ENCODE peak calls at places on chromosomes 5 and 9, in five cellular contexts. N is iris pigment epithelial cell; M is activated T-cell treated with anti-CD3 and anti-CD28 coated beads, Interleukin-2, amount 50 U/mL, for 72 hours; F is EL; C is left cardiac atrium. G is an unnamed sample.

GRCh38 chr9:36870960-36871359 is 163.1 kb downstream of the PAX5 start:
- DNase-seq in N (no peak), M (no peak), F (no peak), C (no peak), G (no peak)

GRCh38 chr5:132428811-132429440 is 59.4 kb downstream of the SLC22A5 start:
- DNase-seq in N (peak), M (no peak), F (peak), C (no peak), G (no peak)

GRCh38 chr5:6837519-6838110 is 124.4 kb downstream of the TENT4A start:
- DNase-seq in N (no peak), M (peak), F (peak), C (no peak), G (no peak)

GRCh38 chr9:73807956-73808355 is 656.3 kb downstream of the ANXA1 start:
- DNase-seq in N (peak), M (no peak), F (no peak), C (no peak), G (no peak)

GRCh38 chr5:154117050-154117449 is 73.5 kb upstream of the GALNT10 start:
- DNase-seq in N (no peak), M (no peak), F (no peak), C (no peak), G (no peak)

GRCh38 chr9:111983484-111983908 is 86.9 kb downstream of the UGCG start:
- DNase-seq in N (no peak), M (no peak), F (no peak), C (no peak), G (no peak)

GRCh38 chr5:1139366-1139765 is 27.5 kb upstream of the SLC12A7 start:
- DNase-seq in N (no peak), M (no peak), F (no peak), C (no peak), G (peak)

GRCh38 chr5:135398855-135399837 is at the start of gene MACROH2A1:
- DNase-seq in N (peak), M (peak), F (peak), C (peak), G (peak)

GRCh38 chr5:40480392-40480791 is 199.3 kb upstream of the PTGER4 start:
- DNase-seq in N (no peak), M (peak), F (peak), C (no peak), G (no peak)

GRCh38 chr5:77847814-77848290 is 71.7 kb upstream of the TBCA start:
- DNase-seq in N (no peak), M (no peak), F (no peak), C (no peak), G (no peak)

GRCh38 chr9:36192196-36192595 is 1.5 kb downstream of the CLTA start:
- DNase-seq in N (no peak), M (no peak), F (no peak), C (no peak), G (no peak)

GRCh38 chr9:94591876-94592275 is 1.7 kb downstream of the FBP2 start:
- DNase-seq in N (no peak), M (no peak), F (no peak), C (no peak), G (no peak)

GRCh38 chr5:155040984-155041383 is 27.4 kb downstream of the KIF4B start:
- DNase-seq in N (peak), M (no peak), F (no peak), C (no peak), G (no peak)

GRCh38 chr9:128633601-128634000 is 23.0 kb downstream of the DYNC2I2 start:
- DNase-seq in N (no peak), M (no peak), F (no peak), C (peak), G (no peak)

GRCh38 chr5:14213813-14214585 is 70.9 kb downstream of the TRIO start:
- DNase-seq in N (no peak), M (no peak), F (no peak), C (no peak), G (no peak)

GRCh38 chr5:14208071-14209021 is 65.2 kb downstream of the TRIO start:
- DNase-seq in N (peak), M (no peak), F (peak), C (no peak), G (no peak)

GRCh38 chr5:76175051-76175666 is 92.0 kb downstream of the SV2C start:
- DNase-seq in N (peak), M (peak), F (peak), C (peak), G (no peak)

GRCh38 chr5:132812949-132813598 is at the start of gene SOWAHA:
- DNase-seq in N (no peak), M (peak), F (no peak), C (no peak), G (no peak)

GRCh38 chr9:122991370-122991830 is 42.1 kb upstream of the GPR21 start:
- DNase-seq in N (peak), M (peak), F (peak), C (peak), G (no peak)

GRCh38 chr9:125549465-125550215 is 157.4 kb downstream of the MAPKAP1 start:
- DNase-seq in N (no peak), M (no peak), F (no peak), C (peak), G (no peak)

GRCh38 chr5:135834639-135835529 is at the start of gene SLC25A48:
- DNase-seq in N (peak), M (peak), F (peak), C (peak), G (no peak)

GRCh38 chr9:3578786-3579185 is 53.0 kb upstream of the RFX3 start:
- DNase-seq in N (peak), M (peak), F (peak), C (no peak), G (no peak)

GRCh38 chr9:100690438-100690837 is 112.6 kb downstream of the CAVIN4 start:
- DNase-seq in N (no peak), M (no peak), F (no peak), C (no peak), G (no peak)

GRCh38 chr5:35672995-35673394 is 55.3 kb downstream of the SPEF2 start:
- DNase-seq in N (no peak), M (peak), F (no peak), C (no peak), G (no peak)

GRCh38 chr5:159286420-159287035 is 23.4 kb downstream of the UBLCP1 start:
- DNase-seq in N (peak), M (peak), F (peak), C (no peak), G (no peak)

GRCh38 chr9:134130503-134131375 is 5.1 kb upstream of the WDR5 start:
- DNase-seq in N (no peak), M (no peak), F (no peak), C (peak), G (peak)

GRCh38 chr9:98445576-98445975 is 190.1 kb upstream of the TBC1D2 start:
- DNase-seq in N (no peak), M (no peak), F (no peak), C (no peak), G (no peak)

GRCh38 chr5:120538644-120539043 is 74.5 kb downstream of the PRR16 start:
- DNase-seq in N (peak), M (no peak), F (peak), C (no peak), G (no peak)

GRCh38 chr5:146027746-146028145 is 77.6 kb downstream of the PLAC8L1 start:
- DNase-seq in N (peak), M (no peak), F (no peak), C (no peak), G (no peak)